ENCODE peak calls at places on chromosomes 4 and X, in eight cellular contexts. R, K, I, Z, N, T, H and C are unnamed samples.

GRCh38 chr4:41885456-41885855 is 49.8 kb upstream of the TMEM33 start:
- DNase-seq in R (no peak), K (no peak), I (no peak), Z (no peak), N (no peak), T (no peak), H (no peak), C (no peak)

GRCh38 chrX:140776320-140776719 is 66.8 kb downstream of the LINC00632 start:
- DNase-seq in R (no peak), K (no peak), I (no peak), Z (no peak), N (no peak), T (no peak), H (no peak), C (no peak)

GRCh38 chrX:2888309-2888708 is 40.8 kb downstream of the ARSD start:
- DNase-seq in R (no peak), K (no peak), I (no peak), Z (no peak), N (no peak), T (no peak), H (no peak), C (no peak)

GRCh38 chr4:33104190-33104773 is 2384.1 kb downstream of the PCDH7 start:
- DNase-seq in R (no peak), K (no peak), I (no peak), Z (no peak), N (peak), T (no peak), H (no peak), C (no peak)

GRCh38 chr4:118888666-118889312 is at the start of gene SYNPO2:
- DNase-seq in R (peak), K (peak), I (no peak), Z (peak), N (no peak), T (peak), H (peak), C (no peak)

GRCh38 chrX:16839852-16840460 is 30.2 kb downstream of the RBBP7 start:
- DNase-seq in R (no peak), K (no peak), I (no peak), Z (no peak), N (no peak), T (no peak), H (no peak), C (no peak)

GRCh38 chr4:139256349-139256748 is 23.7 kb downstream of the MGARP start:
- DNase-seq in R (no peak), K (no peak), I (no peak), Z (no peak), N (no peak), T (no peak), H (no peak), C (no peak)

GRCh38 chrX:140918398-140919043 is 83.9 kb upstream of the SPANXB1 start:
- DNase-seq in R (no peak), K (no peak), I (no peak), Z (no peak), N (peak), T (no peak), H (no peak), C (no peak)

DNA sequence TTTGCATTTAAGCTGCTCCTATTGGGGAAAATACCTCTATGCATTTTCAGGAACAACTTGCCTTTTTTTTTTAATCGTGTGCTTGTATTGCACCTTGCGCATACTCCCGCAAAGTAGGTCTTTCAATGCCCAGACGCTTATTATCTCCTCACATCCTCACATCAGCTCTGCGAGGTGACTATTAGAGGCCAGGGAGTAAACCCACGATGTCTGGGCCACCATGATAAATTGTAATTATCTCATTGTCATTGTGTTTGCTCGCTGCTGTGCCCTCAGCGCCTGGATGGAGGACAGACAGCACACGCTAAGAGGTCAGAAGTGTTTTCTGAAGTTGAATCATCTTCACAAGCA is 974 bp upstream of the RELL1 start:
- DNase-seq in R (no peak), K (no peak), I (no peak), Z (no peak), N (no peak), T (no peak), H (no peak), C (no peak)
- H3K27ac ChIP-seq in R (peak), K (peak), I (peak), Z (no peak), N (no peak), T (peak), H (peak), C (peak)

DNA sequence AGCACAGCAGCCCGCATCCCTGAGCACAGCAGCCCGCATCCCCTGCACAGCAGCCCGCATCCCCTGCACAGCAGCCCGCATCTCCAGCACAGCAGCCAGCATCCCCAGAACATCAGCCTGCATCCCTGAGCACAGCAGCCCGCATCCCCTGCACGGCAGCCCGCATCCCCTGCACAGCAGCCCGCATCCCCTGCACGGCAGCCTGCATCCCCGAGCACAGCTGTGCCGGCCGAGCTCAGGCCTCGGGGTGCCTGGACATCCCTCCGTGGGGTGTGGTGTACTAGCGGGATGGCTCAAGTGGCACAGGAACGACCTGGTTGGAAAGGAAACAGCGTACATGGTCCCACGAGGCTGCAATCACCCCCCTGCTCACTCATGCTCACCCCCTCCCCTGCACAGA is 26.8 kb downstream of the ABLIM2 start:
- DNase-seq in R (no peak), K (no peak), I (no peak), Z (peak), N (no peak), T (peak), H (no peak), C (no peak)
- H3K27ac ChIP-seq in R (no peak), K (no peak), I (no peak), Z (no peak), N (no peak), T (no peak), H (no peak), C (no peak)

GRCh38 chr4:185304541-185304940 is 91.2 kb downstream of the LRP2BP start:
- DNase-seq in R (no peak), K (no peak), I (no peak), Z (no peak), N (no peak), T (no peak), H (no peak), C (no peak)
- H3K27ac ChIP-seq in R (no peak), K (no peak), I (peak), Z (no peak), N (peak), T (peak), H (no peak), C (no peak)

DNA sequence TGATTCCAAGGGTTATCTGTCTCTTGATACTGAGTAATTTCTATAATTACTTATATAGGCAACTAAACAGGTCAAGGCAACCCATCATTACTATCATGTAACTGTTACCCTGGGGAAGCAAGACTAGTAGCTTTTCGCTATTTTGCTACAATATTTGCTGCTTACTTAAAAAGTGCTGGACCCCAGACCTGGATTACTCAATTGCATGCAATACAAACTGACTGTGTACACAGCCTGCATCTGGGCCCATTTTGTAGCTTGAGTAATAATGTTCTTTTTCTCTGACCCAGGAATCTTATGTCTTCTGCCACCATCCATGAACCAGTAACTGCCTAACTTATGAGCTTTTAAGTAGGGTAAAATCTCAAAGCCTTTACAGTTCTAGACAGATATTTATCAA is 53.4 kb downstream of the CNOT6L start:
- DNase-seq in R (no peak), K (no peak), I (no peak), Z (no peak), N (no peak), T (no peak), H (no peak), C (no peak)
- H3K27ac ChIP-seq in R (no peak), K (no peak), I (no peak), Z (no peak), N (no peak), T (no peak), H (no peak), C (no peak)

GRCh38 chrX:8067754-8068469 is 103.2 kb downstream of the VCX2 start:
- DNase-seq in R (no peak), K (no peak), I (peak), Z (no peak), N (no peak), T (no peak), H (no peak), C (no peak)
- H3K27ac ChIP-seq in R (no peak), K (no peak), I (no peak), Z (no peak), N (no peak), T (no peak), H (no peak), C (no peak)

GRCh38 chr4:25861422-25861926 is 1.3 kb downstream of the SEL1L3 start:
- DNase-seq in R (no peak), K (no peak), I (no peak), Z (no peak), N (no peak), T (no peak), H (no peak), C (no peak)
- H3K27ac ChIP-seq in R (no peak), K (no peak), I (peak), Z (no peak), N (no peak), T (peak), H (peak), C (no peak)

GRCh38 chr4:86543560-86544312 is 50.4 kb upstream of the PTPN13 start:
- DNase-seq in R (no peak), K (no peak), I (no peak), Z (no peak), N (no peak), T (no peak), H (no peak), C (no peak)
- H3K27ac ChIP-seq in R (no peak), K (no peak), I (no peak), Z (no peak), N (no peak), T (no peak), H (peak), C (no peak)